ENCODE peak calls at places on chromosomes 13 and 19, in six cellular contexts. One of them, this sample, is unnamed.

GRCh38 chr19:11284535-11284934 is 11.4 kb upstream of the TSPAN16 start:
- DNase-seq in pancreas: no peak
- DNase-seq in endodermal cell: no peak
- DNase-seq in right cardiac atrium: no peak
- DNase-seq in tibial artery: no peak
- DNase-seq in stomach: no peak
- DNase-seq in this sample: no peak

GRCh38 chr13:41652735-41653361 is 195.5 kb downstream of the RGCC start:
- DNase-seq in endodermal cell: no peak
- DNase-seq in stomach: no peak
- DNase-seq in tibial artery: no peak
- DNase-seq in right cardiac atrium: no peak
- DNase-seq in pancreas: no peak
- DNase-seq in this sample: no peak

GRCh38 chr13:49693191-49693733 is 2.0 kb upstream of the EBPL start:
- DNase-seq in endodermal cell: no peak
- DNase-seq in stomach: no peak
- DNase-seq in tibial artery: no peak
- DNase-seq in pancreas: no peak
- DNase-seq in right cardiac atrium: no peak
- DNase-seq in this sample: no peak

GRCh38 chr13:59398127-59398526 is 765.6 kb downstream of the DIAPH3 start:
- DNase-seq in pancreas: no peak
- DNase-seq in tibial artery: no peak
- DNase-seq in stomach: no peak
- DNase-seq in endodermal cell: no peak
- DNase-seq in right cardiac atrium: peak; percentile 25
- DNase-seq in this sample: no peak

GRCh38 chr13:98443329-98443728 is 133.6 kb downstream of the STK24 start:
- DNase-seq in pancreas: no peak
- DNase-seq in tibial artery: no peak
- DNase-seq in right cardiac atrium: no peak
- DNase-seq in endodermal cell: no peak
- DNase-seq in stomach: no peak
- DNase-seq in this sample: no peak

GRCh38 chr13:105703843-105704242 is 831.6 kb downstream of the EFNB2 start:
- DNase-seq in pancreas: no peak
- DNase-seq in tibial artery: no peak
- DNase-seq in endodermal cell: no peak
- DNase-seq in right cardiac atrium: no peak
- DNase-seq in stomach: no peak
- DNase-seq in this sample: no peak

GRCh38 chr13:29402168-29402621 is 193.3 kb downstream of the SLC7A1 start:
- DNase-seq in right cardiac atrium: no peak
- DNase-seq in stomach: no peak
- DNase-seq in tibial artery: no peak
- DNase-seq in endodermal cell: no peak
- DNase-seq in pancreas: no peak
- DNase-seq in this sample: no peak

GRCh38 chr19:30563691-30564090 is 191.5 kb downstream of the ZNF536 start:
- DNase-seq in pancreas: no peak
- DNase-seq in stomach: no peak
- DNase-seq in tibial artery: no peak
- DNase-seq in right cardiac atrium: no peak
- DNase-seq in endodermal cell: peak; percentile 34
- DNase-seq in this sample: no peak

GRCh38 chr19:7397687-7398086 is 49.0 kb downstream of the ARHGEF18 start:
- DNase-seq in stomach: no peak
- DNase-seq in right cardiac atrium: no peak
- DNase-seq in pancreas: no peak
- DNase-seq in tibial artery: no peak
- DNase-seq in endodermal cell: no peak
- DNase-seq in this sample: no peak

GRCh38 chr19:3691372-3691716 is 8.9 kb downstream of the PIP5K1C start:
- DNase-seq in pancreas: no peak
- DNase-seq in right cardiac atrium: no peak
- DNase-seq in endodermal cell: no peak
- DNase-seq in stomach: no peak
- DNase-seq in tibial artery: no peak
- DNase-seq in this sample: no peak

GRCh38 chr13:20015763-20016162 is 57.2 kb downstream of the ZMYM2 start:
- DNase-seq in tibial artery: no peak
- DNase-seq in right cardiac atrium: no peak
- DNase-seq in stomach: no peak
- DNase-seq in endodermal cell: no peak
- DNase-seq in pancreas: no peak
- DNase-seq in this sample: no peak

GRCh38 chr19:8257052-8257443 is 47.9 kb downstream of the CERS4 start:
- DNase-seq in stomach: no peak
- DNase-seq in endodermal cell: no peak
- DNase-seq in pancreas: no peak
- DNase-seq in right cardiac atrium: no peak
- DNase-seq in tibial artery: no peak
- DNase-seq in this sample: no peak

GRCh38 chr13:61180245-61180644 is 235.4 kb downstream of the PCDH20 start:
- DNase-seq in stomach: no peak
- DNase-seq in endodermal cell: no peak
- DNase-seq in pancreas: no peak
- DNase-seq in right cardiac atrium: no peak
- DNase-seq in tibial artery: no peak
- DNase-seq in this sample: no peak

GRCh38 chr13:98930014-98930625 is 47.7 kb downstream of the DOCK9 start:
- DNase-seq in tibial artery: no peak
- DNase-seq in pancreas: no peak
- DNase-seq in right cardiac atrium: no peak
- DNase-seq in endodermal cell: peak; percentile 48
- DNase-seq in stomach: no peak
- DNase-seq in this sample: no peak

GRCh38 chr19:4831351-4832340 is at the start of gene TICAM1:
- DNase-seq in endodermal cell: peak; percentile 59
- DNase-seq in tibial artery: peak; percentile 69
- DNase-seq in right cardiac atrium: peak; percentile 80
- DNase-seq in pancreas: peak; percentile 73
- DNase-seq in stomach: peak; percentile 80
- DNase-seq in this sample: peak; percentile 86

GRCh38 chr19:5369962-5370367 is 29.4 kb upstream of the PTPRS start:
- DNase-seq in stomach: peak; percentile 69
- DNase-seq in pancreas: peak; percentile 66
- DNase-seq in right cardiac atrium: peak; percentile 26
- DNase-seq in tibial artery: no peak
- DNase-seq in endodermal cell: peak; percentile 96
- DNase-seq in this sample: peak; percentile 82

GRCh38 chr19:49677232-49677881 is at the start of gene PRMT1:
- DNase-seq in pancreas: peak; percentile 80
- DNase-seq in tibial artery: no peak
- DNase-seq in stomach: no peak
- DNase-seq in right cardiac atrium: peak; percentile 69
- DNase-seq in endodermal cell: no peak
- DNase-seq in this sample: peak; percentile 94

GRCh38 chr19:31296741-31297390 is 52.4 kb downstream of the TSHZ3 start:
- DNase-seq in stomach: no peak
- DNase-seq in pancreas: no peak
- DNase-seq in endodermal cell: no peak
- DNase-seq in right cardiac atrium: no peak
- DNase-seq in tibial artery: no peak
- DNase-seq in this sample: peak; percentile 24

GRCh38 chr19:13100871-13101589 is 1.6 kb downstream of the LYL1 start:
- DNase-seq in endodermal cell: no peak
- DNase-seq in pancreas: no peak
- DNase-seq in stomach: no peak
- DNase-seq in tibial artery: no peak
- DNase-seq in right cardiac atrium: no peak
- DNase-seq in this sample: no peak

GRCh38 chr19:13100031-13100588 is 2.5 kb downstream of the LYL1 start:
- DNase-seq in stomach: no peak
- DNase-seq in endodermal cell: no peak
- DNase-seq in tibial artery: no peak
- DNase-seq in right cardiac atrium: no peak
- DNase-seq in pancreas: no peak
- DNase-seq in this sample: no peak

GRCh38 chr19:13098291-13099072 is 4.2 kb downstream of the LYL1 start:
- DNase-seq in endodermal cell: peak; percentile 75
- DNase-seq in pancreas: no peak
- DNase-seq in tibial artery: no peak
- DNase-seq in stomach: no peak
- DNase-seq in right cardiac atrium: peak; percentile 44
- DNase-seq in this sample: no peak

GRCh38 chr19:13097331-13098258 is 5.1 kb downstream of the LYL1 start:
- DNase-seq in pancreas: no peak
- DNase-seq in endodermal cell: no peak
- DNase-seq in tibial artery: peak; percentile 67
- DNase-seq in stomach: no peak
- DNase-seq in right cardiac atrium: peak; percentile 71
- DNase-seq in this sample: no peak

DNA sequence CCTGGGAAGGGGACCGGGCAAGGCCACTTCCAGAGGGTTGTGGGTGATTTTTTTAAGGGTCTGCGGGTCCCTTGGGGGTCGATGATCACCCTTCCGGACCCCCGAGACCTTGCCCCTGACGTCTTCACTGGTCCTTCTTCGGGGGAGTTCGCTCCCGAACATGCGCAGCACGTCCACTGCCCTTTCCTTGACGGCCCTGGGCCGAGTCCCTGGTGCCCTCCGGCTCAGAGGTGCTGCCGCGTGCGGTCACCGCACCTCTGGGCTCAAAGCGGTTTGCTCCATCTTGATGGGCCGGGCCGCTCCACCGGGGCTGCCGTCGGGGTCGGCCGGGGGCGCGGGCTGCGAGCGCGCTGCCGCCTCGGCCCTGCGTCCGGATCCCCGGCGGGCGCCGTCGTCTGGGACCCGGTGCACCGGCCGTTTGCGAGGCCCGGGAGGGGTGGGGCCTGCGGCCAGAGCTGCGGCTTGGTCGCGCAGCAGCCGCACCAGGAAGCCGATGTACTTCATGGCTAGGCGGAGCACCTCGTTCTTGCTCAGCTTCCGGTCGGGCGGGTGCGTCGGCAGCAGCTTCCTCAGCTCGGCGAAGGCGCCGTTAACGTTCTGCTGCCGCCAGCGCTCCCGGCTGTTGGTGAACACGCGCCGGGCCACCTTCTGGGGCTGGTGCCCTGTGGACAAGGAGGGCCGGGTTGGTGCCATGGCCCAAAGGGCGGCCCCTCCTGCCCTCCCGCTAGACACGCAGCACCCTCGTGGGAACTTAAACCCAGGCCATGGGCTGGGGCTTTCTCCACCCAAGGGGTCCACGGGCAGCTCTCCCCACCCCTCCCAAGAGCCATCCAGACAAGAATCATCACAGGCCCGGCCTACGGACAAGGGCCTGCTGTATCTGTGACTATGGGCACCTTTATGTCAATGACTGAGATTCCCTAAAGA is 3.3 kb downstream of the LYL1 start:
- DNase-seq in stomach: peak; percentile 78
- DNase-seq in pancreas: no peak
- DNase-seq in right cardiac atrium: peak; percentile 83
- DNase-seq in endodermal cell: peak; percentile 80
- DNase-seq in tibial artery: peak; percentile 70
- DNase-seq in this sample: peak; percentile 87
- H3K4me1 ChIP-seq in stomach: peaks cover 93% of the 10 kb centered on the region
- H3K4me1 ChIP-seq in pancreas: peaks cover 7% of the 10 kb centered on the region
- H3K4me1 ChIP-seq in right cardiac atrium: no peaks in the 10 kb centered on the region
- H3K4me1 ChIP-seq in endodermal cell: no peaks in the 10 kb centered on the region
- H3K4me1 ChIP-seq in tibial artery: no peaks in the 10 kb centered on the region
- H3K4me1 ChIP-seq in this sample: peaks cover 13% of the 10 kb centered on the region

GRCh38 chr19:55485439-55486011 is 537 bp downstream of the NAT14 start:
- DNase-seq in tibial artery: no peak
- DNase-seq in pancreas: no peak
- DNase-seq in endodermal cell: peak; percentile 69
- DNase-seq in right cardiac atrium: no peak
- DNase-seq in stomach: no peak
- DNase-seq in this sample: no peak
- H3K4me1 ChIP-seq in tibial artery: no peaks in the 10 kb centered on the region
- H3K4me1 ChIP-seq in pancreas: peaks cover 9% of the 10 kb centered on the region
- H3K4me1 ChIP-seq in endodermal cell: peaks cover 17% of the 10 kb centered on the region
- H3K4me1 ChIP-seq in right cardiac atrium: peaks cover 3% of the 10 kb centered on the region
- H3K4me1 ChIP-seq in stomach: peaks cover 67% of the 10 kb centered on the region
- H3K4me1 ChIP-seq in this sample: peaks cover 16% of the 10 kb centered on the region

GRCh38 chr13:51420681-51421476 is 32.0 kb downstream of the INTS6 start:
- DNase-seq in endodermal cell: no peak
- DNase-seq in right cardiac atrium: no peak
- DNase-seq in tibial artery: no peak
- DNase-seq in stomach: no peak
- DNase-seq in pancreas: no peak
- DNase-seq in this sample: no peak
- H3K4me1 ChIP-seq in endodermal cell: peaks cover 7% of the 10 kb centered on the region
- H3K4me1 ChIP-seq in right cardiac atrium: no peaks in the 10 kb centered on the region
- H3K4me1 ChIP-seq in tibial artery: no peaks in the 10 kb centered on the region
- H3K4me1 ChIP-seq in stomach: peaks cover 54% of the 10 kb centered on the region
- H3K4me1 ChIP-seq in pancreas: peaks cover 51% of the 10 kb centered on the region
- H3K4me1 ChIP-seq in this sample: peaks cover 8% of the 10 kb centered on the region

DNA sequence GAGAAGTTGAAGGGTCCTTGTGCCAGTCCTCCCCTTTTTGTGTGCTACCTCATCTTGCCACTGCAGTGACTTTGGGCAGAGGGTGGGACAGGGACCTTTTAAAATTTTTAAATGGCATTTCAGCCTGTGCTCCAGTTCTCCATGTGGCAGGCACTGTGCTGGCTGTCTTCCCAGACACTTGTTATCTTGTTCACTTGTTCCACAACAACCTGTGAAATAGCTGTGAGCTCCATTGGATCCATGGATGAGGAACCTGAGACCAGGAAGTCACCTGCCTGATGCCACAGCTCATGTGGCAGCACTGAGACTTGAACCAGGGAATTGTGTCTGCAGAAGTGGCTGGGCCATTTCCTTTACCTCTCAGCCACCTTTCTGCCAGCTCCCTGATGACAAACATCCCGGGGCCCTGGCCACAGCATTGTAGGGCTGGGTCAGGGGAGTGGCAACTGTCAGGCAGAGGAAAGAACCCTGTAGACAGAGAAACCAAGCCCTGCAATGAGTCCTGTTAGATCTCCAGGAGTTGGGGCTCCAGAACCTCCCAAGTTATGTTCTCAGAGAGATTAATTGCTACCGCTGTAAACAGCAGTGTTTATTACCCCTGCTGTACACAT is 6.4 kb downstream of the EGLN2 start:
- DNase-seq in endodermal cell: no peak
- DNase-seq in stomach: peak; percentile 73
- DNase-seq in pancreas: peak; percentile 64
- DNase-seq in right cardiac atrium: peak; percentile 38
- DNase-seq in tibial artery: no peak
- DNase-seq in this sample: no peak
- H3K4me1 ChIP-seq in endodermal cell: peaks cover 29% of the 10 kb centered on the region
- H3K4me1 ChIP-seq in stomach: peaks cover 99% of the 10 kb centered on the region
- H3K4me1 ChIP-seq in pancreas: peaks cover 58% of the 10 kb centered on the region
- H3K4me1 ChIP-seq in right cardiac atrium: peaks cover 57% of the 10 kb centered on the region
- H3K4me1 ChIP-seq in tibial artery: peaks cover 7% of the 10 kb centered on the region
- H3K4me1 ChIP-seq in this sample: peaks cover 63% of the 10 kb centered on the region